ENCODE peak calls at places on chromosomes 13 and 19, in five cellular contexts. V is Calu3; T is cardiac fibroblast; U is T-cell; F is activated CD4-positive, alpha-beta T cell treated with anti-CD3 and anti-CD28 coated beads, Interleukin-2, amount 50 U/mL, for 48 hours. C is an unnamed sample.

GRCh38 chr13:111114362-111115050 is 604 bp upstream of the ARHGEF7 start:
- DNase-seq in V (no peak), T (peak; percentile 15), U (peak; percentile 6), F (peak; percentile 13), C (peak; percentile 44)

GRCh38 chr19:16386619-16387240 is 62.1 kb downstream of the KLF2 start:
- DNase-seq in V (peak; percentile 36), T (peak; percentile 78), U (peak; percentile 68), F (peak; percentile 55), C (peak; percentile 57)

GRCh38 chr19:12946092-12946845 is 607 bp downstream of the RAD23A start:
- DNase-seq in V (peak; percentile 64), T (peak; percentile 87), U (peak; percentile 14), F (peak; percentile 63), C (peak; percentile 89)

GRCh38 chr13:109389892-109390345 is 396.5 kb downstream of the IRS2 start:
- DNase-seq in V (no peak), T (peak; percentile 56), U (no peak), F (no peak), C (no peak)

GRCh38 chr13:85665286-85665685 is 133.9 kb downstream of the SLITRK6 start:
- DNase-seq in V (no peak), T (no peak), U (no peak), F (no peak), C (no peak)

GRCh38 chr13:75347925-75348324 is 134.0 kb downstream of the TBC1D4 start:
- DNase-seq in V (no peak), T (no peak), U (no peak), F (no peak), C (no peak)

GRCh38 chr13:21101865-21102576 is 40.6 kb upstream of the LATS2 start:
- DNase-seq in V (no peak), T (no peak), U (no peak), F (no peak), C (no peak)

GRCh38 chr19:46482645-46483044 is 11.3 kb upstream of the PNMA8A start:
- DNase-seq in V (no peak), T (peak; percentile 47), U (no peak), F (no peak), C (no peak)

GRCh38 chr19:49771674-49772139 is 4.9 kb downstream of the AP2A1 start:
- DNase-seq in V (no peak), T (no peak), U (no peak), F (no peak), C (no peak)

GRCh38 chr13:99066219-99066618 is 88.4 kb upstream of the DOCK9 start:
- DNase-seq in V (no peak), T (no peak), U (no peak), F (no peak), C (no peak)

GRCh38 chr19:55657004-55657747 is 2.3 kb downstream of the U2AF2 start:
- DNase-seq in V (peak; percentile 35), T (no peak), U (no peak), F (peak; percentile 54), C (no peak)

GRCh38 chr19:6501740-6502648 is at the start of gene TUBB4A:
- DNase-seq in V (peak; percentile 16), T (no peak), U (peak; percentile 20), F (peak; percentile 62), C (peak; percentile 50)

GRCh38 chr13:34152409-34152808 is 334.5 kb downstream of the RFC3 start:
- DNase-seq in V (no peak), T (no peak), U (no peak), F (no peak), C (no peak)

GRCh38 chr13:48890386-48890785 is 85.3 kb upstream of the FNDC3A start:
- DNase-seq in V (no peak), T (no peak), U (no peak), F (no peak), C (no peak)

GRCh38 chr19:44757735-44758505 is 9.4 kb downstream of the BCL3 start:
- DNase-seq in V (no peak), T (peak; percentile 76), U (no peak), F (no peak), C (peak; percentile 76)